ENCODE peak calls at places on chromosomes 7 and 10, in eight cellular contexts. J is lower lobe of right lung, E is SJSA1, P is body of pancreas, O is heart right ventricle, M is fibroblast of lung, Q is IMR-90, X is astrocyte. R is an unnamed sample.

GRCh38 chr7:137881607-137882260 is 35.0 kb upstream of the DGKI start:
- DNase-seq in J (no peak), E (no peak), P (no peak), O (no peak), M (no peak), Q (no peak), X (no peak), R (no peak)

GRCh38 chr7:102030696-102031095 is 213.3 kb downstream of the CUX1 start:
- DNase-seq in J (no peak), E (no peak), P (no peak), O (no peak), M (no peak), Q (no peak), X (no peak), R (peak)

GRCh38 chr10:57188846-57189245 is 827.8 kb upstream of the ZWINT start:
- DNase-seq in J (no peak), E (peak), P (no peak), O (no peak), M (no peak), Q (no peak), X (no peak), R (no peak)

GRCh38 chr7:69780377-69780776 is 182.1 kb downstream of the AUTS2 start:
- DNase-seq in J (no peak), E (no peak), P (no peak), O (no peak), M (peak), Q (no peak), X (peak), R (no peak)

GRCh38 chr10:123535386-123535785 is 130.8 kb upstream of the GPR26 start:
- DNase-seq in J (no peak), E (no peak), P (no peak), O (no peak), M (no peak), Q (no peak), X (no peak), R (no peak)

GRCh38 chr10:106897631-106898161 is 266.8 kb downstream of the SORCS1 start:
- DNase-seq in J (no peak), E (no peak), P (no peak), O (no peak), M (no peak), Q (no peak), X (no peak), R (no peak)

GRCh38 chr10:5603848-5604170 is 62.6 kb downstream of the ASB13 start:
- DNase-seq in J (peak), E (no peak), P (no peak), O (no peak), M (no peak), Q (no peak), X (no peak), R (no peak)

GRCh38 chr10:69572159-69573055 is 815 bp downstream of the NEUROG3 start:
- DNase-seq in J (peak), E (no peak), P (no peak), O (no peak), M (peak), Q (peak), X (no peak), R (no peak)

GRCh38 chr7:92042056-92042737 is 92.1 kb downstream of the CYP51A1 start:
- DNase-seq in J (no peak), E (no peak), P (peak), O (no peak), M (no peak), Q (no peak), X (no peak), R (no peak)

GRCh38 chr7:116483271-116483942 is 16.1 kb upstream of the CAV2 start:
- DNase-seq in J (no peak), E (no peak), P (no peak), O (no peak), M (no peak), Q (peak), X (no peak), R (no peak)

GRCh38 chr7:45988405-45989057 is 67.5 kb upstream of the IGFBP3 start:
- DNase-seq in J (no peak), E (no peak), P (no peak), O (no peak), M (no peak), Q (no peak), X (no peak), R (no peak)

GRCh38 chr7:158358926-158359645 is 228.5 kb downstream of the PTPRN2 start:
- DNase-seq in J (no peak), E (no peak), P (no peak), O (no peak), M (no peak), Q (no peak), X (no peak), R (no peak)

GRCh38 chr10:125012851-125013528 is 71.1 kb downstream of the ZRANB1 start:
- DNase-seq in J (peak), E (no peak), P (no peak), O (no peak), M (no peak), Q (no peak), X (no peak), R (no peak)

GRCh38 chr10:57621466-57621865 is 646.2 kb downstream of the IPMK start:
- DNase-seq in J (no peak), E (no peak), P (no peak), O (no peak), M (no peak), Q (no peak), X (no peak), R (no peak)

GRCh38 chr7:2776353-2776752 is 67.8 kb downstream of the GNA12 start:
- DNase-seq in J (no peak), E (no peak), P (no peak), O (no peak), M (no peak), Q (no peak), X (no peak), R (no peak)

GRCh38 chr7:90320801-90321494 is at the start of gene FAM237B:
- DNase-seq in J (peak), E (no peak), P (no peak), O (no peak), M (peak), Q (no peak), X (peak), R (no peak)

GRCh38 chr7:73519867-73520672 is 2.0 kb downstream of the BAZ1B start:
- DNase-seq in J (peak), E (peak), P (no peak), O (no peak), M (peak), Q (peak), X (no peak), R (no peak)

GRCh38 chr7:153433223-153433622 is 619.0 kb upstream of the DPP6 start:
- DNase-seq in J (no peak), E (no peak), P (no peak), O (no peak), M (no peak), Q (no peak), X (no peak), R (no peak)

GRCh38 chr7:148162808-148163207 is 427.8 kb upstream of the C7orf33 start:
- DNase-seq in J (no peak), E (no peak), P (peak), O (no peak), M (no peak), Q (no peak), X (no peak), R (no peak)

GRCh38 chr10:3972460-3973366 is 187.7 kb upstream of the KLF6 start:
- DNase-seq in J (no peak), E (no peak), P (no peak), O (no peak), M (no peak), Q (no peak), X (no peak), R (no peak)

GRCh38 chr10:79310911-79311573 is 36.2 kb upstream of the PPIF start:
- DNase-seq in J (peak), E (no peak), P (no peak), O (no peak), M (no peak), Q (no peak), X (no peak), R (no peak)

GRCh38 chr10:72277996-72278667 is 4.4 kb downstream of the DDIT4 start:
- DNase-seq in J (no peak), E (no peak), P (no peak), O (no peak), M (no peak), Q (peak), X (no peak), R (no peak)

GRCh38 chr7:31311465-31312074 is 29.0 kb downstream of the NEUROD6 start:
- DNase-seq in J (no peak), E (no peak), P (no peak), O (no peak), M (no peak), Q (no peak), X (no peak), R (no peak)

GRCh38 chr10:113381906-113382562 is 170.8 kb upstream of the HABP2 start:
- DNase-seq in J (no peak), E (peak), P (no peak), O (peak), M (peak), Q (peak), X (peak), R (no peak)

GRCh38 chr10:34134602-34135001 is 680.5 kb downstream of the PARD3 start:
- DNase-seq in J (no peak), E (no peak), P (no peak), O (no peak), M (no peak), Q (no peak), X (no peak), R (no peak)

GRCh38 chr10:95440756-95441546 is 120.2 kb downstream of the SORBS1 start:
- DNase-seq in J (no peak), E (no peak), P (peak), O (no peak), M (peak), Q (no peak), X (peak), R (no peak)

GRCh38 chr7:98701372-98701771 is 84.3 kb downstream of the NPTX2 start:
- DNase-seq in J (no peak), E (no peak), P (no peak), O (no peak), M (no peak), Q (no peak), X (no peak), R (no peak)

GRCh38 chr10:86265236-86265876 is 101.2 kb downstream of the GRID1 start:
- DNase-seq in J (peak), E (no peak), P (no peak), O (no peak), M (no peak), Q (no peak), X (no peak), R (no peak)

GRCh38 chr7:16697507-16698199 is 51.7 kb downstream of the BZW2 start:
- DNase-seq in J (no peak), E (peak), P (no peak), O (no peak), M (peak), Q (peak), X (peak), R (no peak)

GRCh38 chr7:21579341-21580072 is 36.7 kb downstream of the DNAH11 start:
- DNase-seq in J (no peak), E (no peak), P (no peak), O (no peak), M (no peak), Q (peak), X (no peak), R (no peak)
- H3K4me3 ChIP-seq in J (no peak), E (no peak), P (no peak), O (no peak), M (no peak), Q (no peak), X (no peak), R (no peak)

DNA sequence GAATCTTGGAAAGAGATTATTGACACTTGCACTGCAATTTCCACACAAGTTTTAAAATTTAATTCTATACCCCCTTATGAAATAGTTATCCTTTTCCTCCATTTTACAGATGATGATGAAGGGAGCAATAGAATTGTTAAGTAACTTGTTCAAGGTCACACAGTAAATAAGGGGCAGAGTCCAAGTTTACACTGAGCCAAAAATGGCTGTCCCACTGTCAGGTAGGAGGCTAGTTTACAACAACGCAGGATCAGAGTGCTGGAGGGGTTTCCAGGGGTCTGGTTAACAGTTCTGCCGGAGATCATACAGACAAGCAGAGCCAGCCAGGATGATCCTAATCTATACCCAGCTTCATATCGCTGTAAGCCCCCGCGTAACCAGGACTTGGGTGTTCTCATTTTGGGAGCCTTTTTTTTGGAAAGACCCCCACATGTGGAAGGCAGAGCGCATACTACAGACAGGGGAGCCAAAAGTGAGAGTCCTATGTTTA is 566 bp upstream of the UNC5B start:
- DNase-seq in J (no peak), E (no peak), P (no peak), O (no peak), M (no peak), Q (no peak), X (no peak), R (no peak)
- H3K4me3 ChIP-seq in J (peak), E (peak), P (no peak), O (peak), M (peak), Q (peak), X (peak), R (peak)

DNA sequence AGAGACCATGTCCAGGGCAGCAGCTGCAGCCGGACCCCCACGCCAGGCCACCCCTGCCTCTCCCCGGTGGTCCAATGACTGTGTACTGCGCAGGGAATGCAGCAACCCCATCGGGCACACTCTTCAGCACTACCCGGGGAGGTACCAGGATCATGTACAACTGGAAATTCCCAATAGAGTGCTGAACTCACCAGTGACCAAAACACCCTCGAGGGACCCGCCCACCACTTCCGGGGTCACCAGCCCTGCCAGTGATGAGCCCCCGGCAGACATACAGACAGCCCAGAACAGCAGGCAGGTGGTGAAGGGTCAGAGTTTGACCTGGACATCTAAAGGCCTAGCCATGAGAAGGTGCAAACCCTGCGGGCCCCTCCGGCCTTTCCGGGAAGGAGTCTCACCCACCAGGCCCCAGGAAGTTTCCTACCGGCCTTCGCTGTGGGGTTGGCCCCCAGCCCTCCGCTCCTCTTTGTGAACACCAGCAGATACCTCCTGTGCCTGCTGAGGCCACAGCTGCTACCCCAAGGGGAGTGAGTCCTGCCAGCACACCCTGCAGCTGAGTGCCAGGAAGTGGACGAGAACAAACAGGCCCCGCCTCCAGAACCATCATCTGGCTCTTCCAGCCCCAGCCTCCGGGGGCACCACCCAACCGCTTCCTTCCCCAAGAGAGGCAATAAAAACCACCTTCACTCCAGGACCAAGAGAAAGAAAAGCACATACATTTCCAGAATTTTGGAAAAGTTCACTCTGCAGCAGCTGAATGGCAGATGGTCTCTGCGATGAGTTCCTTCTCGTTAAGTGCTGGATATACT is 5.0 kb upstream of the ANKRD61 start:
- DNase-seq in J (peak), E (peak), P (peak), O (peak), M (peak), Q (peak), X (no peak), R (peak)
- H3K4me3 ChIP-seq in J (peak), E (no peak), P (no peak), O (no peak), M (no peak), Q (no peak), X (no peak), R (peak)

GRCh38 chr10:62237506-62237905 is 31.1 kb downstream of the RTKN2 start:
- DNase-seq in J (no peak), E (no peak), P (no peak), O (no peak), M (no peak), Q (no peak), X (no peak), R (no peak)
- H3K4me3 ChIP-seq in J (no peak), E (no peak), P (no peak), O (no peak), M (no peak), Q (no peak), X (no peak), R (no peak)

GRCh38 chr7:131786204-131786603 is 229.8 kb upstream of the PODXL start:
- DNase-seq in J (no peak), E (no peak), P (no peak), O (no peak), M (no peak), Q (no peak), X (no peak), R (no peak)

GRCh38 chr7:131792311-131792710 is 235.9 kb upstream of the PODXL start:
- DNase-seq in J (no peak), E (no peak), P (no peak), O (no peak), M (no peak), Q (no peak), X (no peak), R (no peak)

DNA sequence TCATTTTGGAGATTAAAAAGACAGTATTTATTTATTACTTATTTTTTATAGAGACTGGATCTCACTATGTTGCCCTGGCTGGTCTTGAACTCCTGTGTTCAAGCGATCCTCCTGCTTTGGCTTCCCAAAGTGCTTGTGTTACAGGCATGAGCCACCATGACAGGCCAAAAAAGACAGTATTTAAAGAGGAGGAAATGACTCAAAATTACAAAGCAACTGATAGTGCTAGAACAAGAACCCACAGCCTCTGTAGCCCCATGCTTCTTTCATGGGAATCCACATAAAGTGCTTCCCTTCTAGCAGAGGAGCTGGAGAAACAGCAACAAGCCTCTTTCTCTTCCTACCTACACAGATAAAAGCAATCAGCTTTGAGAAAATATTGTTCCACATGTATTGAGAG is 230.7 kb upstream of the PODXL start:
- DNase-seq in J (no peak), E (no peak), P (no peak), O (no peak), M (no peak), Q (no peak), X (no peak), R (no peak)
- H3K4me3 ChIP-seq in J (no peak), E (no peak), P (no peak), O (no peak), M (no peak), Q (no peak), X (no peak), R (no peak)

GRCh38 chr7:25408861-25409260 is 180.6 kb upstream of the NPVF start:
- DNase-seq in J (no peak), E (no peak), P (no peak), O (no peak), M (no peak), Q (no peak), X (no peak), R (no peak)
- H3K4me3 ChIP-seq in J (no peak), E (no peak), P (no peak), O (no peak), M (no peak), Q (no peak), X (no peak), R (no peak)

DNA sequence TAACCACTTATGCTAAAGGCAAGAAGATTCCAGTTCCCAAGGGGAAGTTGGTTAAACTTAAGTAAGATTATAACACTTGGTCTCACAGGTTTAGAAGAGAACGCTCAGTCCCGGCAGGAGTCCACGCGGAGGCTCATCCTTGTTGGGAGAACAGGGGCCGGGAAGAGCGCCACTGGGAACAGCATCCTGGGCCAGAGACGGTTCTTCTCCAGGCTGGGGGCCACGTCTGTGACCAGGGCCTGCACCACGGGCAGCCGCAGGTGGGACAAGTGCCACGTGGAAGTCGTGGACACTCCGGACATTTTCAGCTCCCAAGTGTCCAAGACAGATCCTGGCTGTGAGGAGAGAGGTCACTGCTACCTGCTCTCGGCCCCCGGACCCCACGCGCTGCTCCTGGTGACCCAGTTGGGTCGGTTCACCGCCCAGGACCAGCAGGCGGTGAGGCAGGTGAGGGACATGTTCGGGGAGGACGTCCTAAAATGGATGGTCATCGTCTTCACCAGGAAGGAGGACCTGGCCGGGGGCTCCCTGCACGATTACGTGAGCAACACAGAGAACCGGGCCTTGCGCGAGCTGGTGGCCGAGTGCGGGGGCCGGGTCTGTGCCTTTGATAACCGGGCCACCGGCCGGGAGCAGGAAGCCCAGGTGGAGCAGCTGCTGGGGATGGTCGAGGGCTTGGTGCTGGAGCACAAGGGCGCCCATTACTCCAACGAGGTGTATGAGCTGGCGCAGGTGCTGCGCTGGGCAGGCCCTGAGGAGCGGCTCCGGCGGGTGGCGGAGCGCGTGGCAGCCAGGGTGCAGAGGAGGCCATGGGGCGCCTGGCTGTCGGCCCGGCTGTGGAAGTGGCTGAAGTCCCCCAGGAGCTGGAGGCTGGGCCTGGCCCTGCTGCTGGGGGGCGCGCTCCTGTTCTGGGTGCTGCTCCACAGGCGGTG is 3.8 kb downstream of the GIMAP1 start:
- DNase-seq in J (no peak), E (no peak), P (no peak), O (no peak), M (no peak), Q (no peak), X (no peak), R (no peak)
- H3K4me3 ChIP-seq in J (no peak), E (no peak), P (no peak), O (peak), M (no peak), Q (no peak), X (no peak), R (no peak)

GRCh38 chr10:59692113-59692512 is 17.5 kb downstream of the SLC16A9 start:
- DNase-seq in J (no peak), E (no peak), P (no peak), O (no peak), M (no peak), Q (no peak), X (no peak), R (no peak)
- H3K4me3 ChIP-seq in J (no peak), E (no peak), P (no peak), O (no peak), M (no peak), Q (no peak), X (no peak), R (no peak)

R was measured in upper lobe of right lung.